ENCODE peak calls at places on chromosomes 4 and X, in seven cellular contexts. C, O, B, X, K, W and J are unnamed samples.

GRCh38 chr4:171017596-171017995 is 795.6 kb upstream of the GALNTL6 start:
- DNase-seq in C (no peak), O (no peak), B (no peak), X (no peak), K (no peak), W (no peak), J (no peak)

GRCh38 chr4:8617486-8618040 is 25.0 kb downstream of the CPZ start:
- DNase-seq in C (no peak), O (no peak), B (no peak), X (no peak), K (no peak), W (no peak), J (no peak)

GRCh38 chrX:155143959-155144548 is 72.2 kb upstream of the VBP1 start:
- DNase-seq in C (no peak), O (no peak), B (no peak), X (no peak), K (no peak), W (no peak), J (no peak)

GRCh38 chr4:113955411-113955810 is 24.0 kb downstream of the ARSJ start:
- DNase-seq in C (no peak), O (no peak), B (no peak), X (no peak), K (no peak), W (no peak), J (no peak)

GRCh38 chr4:113587640-113588275 is 173.8 kb downstream of the CAMK2D start:
- DNase-seq in C (no peak), O (no peak), B (no peak), X (no peak), K (no peak), W (no peak), J (no peak)

GRCh38 chrX:120244735-120245498 is 5.7 kb upstream of the ZBTB33 start:
- DNase-seq in C (peak), O (peak), B (peak), X (peak), K (peak), W (peak), J (peak)

GRCh38 chr4:2006956-2007653 is 1.7 kb downstream of the NELFA start:
- DNase-seq in C (no peak), O (peak), B (no peak), X (no peak), K (no peak), W (no peak), J (no peak)

GRCh38 chr4:121711263-121712000 is 14.7 kb upstream of the ANXA5 start:
- DNase-seq in C (peak), O (peak), B (peak), X (no peak), K (peak), W (peak), J (peak)

GRCh38 chrX:155966876-155967275 is 30.6 kb upstream of the IL9R start:
- DNase-seq in C (no peak), O (peak), B (peak), X (no peak), K (peak), W (no peak), J (no peak)

GRCh38 chr4:152308925-152309324 is 227.0 kb downstream of the FBXW7 start:
- DNase-seq in C (no peak), O (no peak), B (no peak), X (no peak), K (no peak), W (no peak), J (no peak)

GRCh38 chr4:152780267-152780811 is 585 bp downstream of the ARFIP1 start:
- DNase-seq in C (no peak), O (no peak), B (peak), X (no peak), K (no peak), W (no peak), J (no peak)

GRCh38 chrX:11366998-11367595 is 73.9 kb downstream of the AMELX start:
- DNase-seq in C (no peak), O (no peak), B (no peak), X (no peak), K (no peak), W (no peak), J (no peak)

GRCh38 chr4:145481942-145482208 is 222 bp downstream of the SMAD1 start:
- DNase-seq in C (no peak), O (no peak), B (no peak), X (no peak), K (no peak), W (no peak), J (no peak)

GRCh38 chr4:102324725-102325124 is 20.6 kb downstream of the SLC39A8 start:
- DNase-seq in C (peak), O (no peak), B (no peak), X (no peak), K (no peak), W (no peak), J (no peak)

GRCh38 chrX:108945883-108946523 is 209.6 kb upstream of the IRS4 start:
- DNase-seq in C (no peak), O (no peak), B (no peak), X (no peak), K (no peak), W (no peak), J (no peak)

GRCh38 chrX:108946531-108946930 is 210.2 kb upstream of the IRS4 start:
- DNase-seq in C (no peak), O (no peak), B (no peak), X (no peak), K (no peak), W (no peak), J (no peak)

DNA sequence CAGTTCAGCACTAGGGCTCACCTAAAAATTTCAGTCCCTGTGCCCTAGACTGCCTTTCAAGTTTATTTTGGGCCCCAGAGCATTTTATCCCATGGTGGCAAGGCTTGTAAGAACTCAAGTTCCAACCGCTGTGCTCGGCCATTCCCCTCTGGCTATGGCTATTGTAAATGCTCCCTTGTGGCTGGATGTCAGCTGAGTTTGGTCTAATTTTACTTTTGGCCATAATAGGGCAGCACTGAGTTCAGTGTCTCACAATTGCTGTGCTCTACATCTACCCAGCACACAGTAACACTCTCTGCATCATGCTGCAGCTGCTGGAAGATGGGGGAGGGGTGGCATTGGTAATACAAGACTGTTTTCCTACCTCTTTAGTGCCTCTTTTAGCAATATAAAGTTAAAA is 210.8 kb upstream of the IRS4 start:
- DNase-seq in C (no peak), O (no peak), B (no peak), X (no peak), K (no peak), W (no peak), J (no peak)
- TF ChIP-seq CTCF in C (no peak), O (no peak), B (no peak), X (no peak), K (no peak), W (no peak), J (no peak)

GRCh38 chrX:53093177-53093655 is 726 bp upstream of the KANTR start:
- DNase-seq in C (peak), O (peak), B (peak), X (no peak), K (peak), W (peak), J (peak)
- H3K4me3 ChIP-seq in C (peak), O (peak), B (peak), X (peak), K (peak), W (peak), J (no peak)

DNA sequence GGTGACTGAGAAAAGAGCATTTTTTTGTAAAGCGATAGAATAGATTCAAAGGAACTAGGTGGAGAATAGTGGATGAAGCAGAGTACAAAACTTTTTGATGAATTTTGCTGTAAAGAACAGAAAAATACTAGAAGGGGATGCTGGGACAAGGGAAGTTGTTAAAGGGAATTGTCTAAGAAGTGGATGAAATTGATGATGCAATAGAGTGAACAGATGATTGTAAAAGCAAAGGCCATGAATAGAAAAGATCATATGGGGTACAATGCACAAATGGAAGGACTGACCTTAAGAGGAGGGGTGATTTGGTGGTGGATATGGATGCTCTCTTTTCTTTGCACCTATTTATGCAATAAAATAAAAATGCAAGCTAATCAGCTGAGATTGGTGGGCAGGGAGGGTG is 262.7 kb upstream of the MAD2L1 start:
- DNase-seq in C (no peak), O (no peak), B (no peak), X (no peak), K (no peak), W (no peak), J (no peak)
- TF ChIP-seq CTCF in C (no peak), O (no peak), B (no peak), X (no peak), K (no peak), W (no peak), J (no peak)

GRCh38 chr4:112361181-112361791 is 64.1 kb downstream of the ALPK1 start:
- DNase-seq in C (peak), O (peak), B (peak), X (peak), K (peak), W (no peak), J (no peak)
- H3K4me3 ChIP-seq in C (no peak), O (no peak), B (no peak), X (no peak), K (no peak), W (no peak), J (no peak)

GRCh38 chr4:37595875-37596402 is 90.2 kb downstream of the RELL1 start:
- DNase-seq in C (no peak), O (no peak), B (no peak), X (no peak), K (no peak), W (no peak), J (no peak)
- TF ChIP-seq CTCF in C (no peak), O (no peak), B (no peak), X (no peak), K (no peak), W (no peak), J (no peak)

GRCh38 chr4:85772470-85772869 is 297.5 kb downstream of the ARHGAP24 start:
- DNase-seq in C (no peak), O (no peak), B (no peak), X (no peak), K (no peak), W (no peak), J (no peak)
- H3K4me3 ChIP-seq in C (no peak), O (no peak), B (no peak), X (no peak), K (no peak), W (no peak), J (no peak)